ENCODE peak calls at places on chromosomes 1 and 21, in nine cellular contexts. F is transverse colon, X is left ventricle myocardium inferior, U is RWPE1, A is ascending aorta, R is pancreas, K is epithelial cell of prostate, S is substantia nigra, L is GM23338. T is an unnamed sample.

GRCh38 chr1:53473463-53473862 is 14.3 kb downstream of the DMRTB1 start:
- DNase-seq in R (no peak), A (no peak), L (no peak), X (no peak), K (no peak), S (no peak), F (no peak), U (no peak), T (no peak)

GRCh38 chr1:8712413-8713229 is 104.8 kb downstream of the RERE start:
- DNase-seq in S (no peak), F (no peak), U (peak; percentile 52), X (no peak), L (peak; percentile 82), A (no peak), K (no peak), R (no peak), T (no peak)

GRCh38 chr21:38646213-38646837 is 148.0 kb upstream of the ERG start:
- DNase-seq in X (no peak), A (peak; percentile 88), S (no peak), K (peak; percentile 97), F (no peak), R (no peak), U (peak; percentile 90), L (no peak), T (no peak)

GRCh38 chr1:10338047-10338446 is 60.8 kb upstream of the PGD start:
- DNase-seq in X (peak; percentile 40), U (peak; percentile 40), F (peak; percentile 23), S (peak; percentile 77), L (peak; percentile 77), K (no peak), A (no peak), R (no peak), T (no peak)

GRCh38 chr21:9837946-9838801 is 683.2 kb upstream of the TPTE start:
- DNase-seq in U (no peak), S (no peak), L (no peak), X (no peak), R (peak; percentile 23), A (no peak), F (no peak), K (no peak), T (peak; percentile 71)

GRCh38 chr21:45253633-45254556 is 33.8 kb downstream of the POFUT2 start:
- DNase-seq in K (no peak), S (no peak), A (no peak), F (no peak), L (no peak), X (no peak), U (no peak), R (no peak), T (no peak)

GRCh38 chr1:43704838-43705237 is 2.5 kb upstream of the ST3GAL3 start:
- DNase-seq in X (no peak), S (no peak), K (no peak), A (no peak), R (no peak), U (no peak), F (no peak), L (peak; percentile 17), T (no peak)

GRCh38 chr1:93338426-93338825 is 7.3 kb upstream of the DR1 start:
- DNase-seq in F (no peak), K (peak; percentile 16), S (no peak), X (no peak), L (no peak), U (peak; percentile 80), A (no peak), R (no peak), T (no peak)

GRCh38 chr1:220378571-220379302 is 106.5 kb upstream of the RAB3GAP2 start:
- DNase-seq in A (no peak), U (no peak), R (no peak), S (no peak), L (no peak), X (no peak), F (peak; percentile 65), K (no peak), T (no peak)

GRCh38 chr1:200372095-200372884 is 37.5 kb downstream of the ZNF281 start:
- DNase-seq in U (peak; percentile 87), L (peak; percentile 67), F (no peak), X (no peak), R (no peak), S (no peak), K (peak; percentile 50), A (no peak), T (no peak)
- H3K27ac ChIP-seq in U (peak overlapping the region; percentile 69), L (peak overlapping the region; percentile 30), F (no peak overlapping the region), X (no peak overlapping the region), R (peak overlapping the region; percentile 29), S (peak overlapping the region; percentile 93), K (peak overlapping the region; percentile 44), A (no peak overlapping the region), T (no peak overlapping the region)

DNA sequence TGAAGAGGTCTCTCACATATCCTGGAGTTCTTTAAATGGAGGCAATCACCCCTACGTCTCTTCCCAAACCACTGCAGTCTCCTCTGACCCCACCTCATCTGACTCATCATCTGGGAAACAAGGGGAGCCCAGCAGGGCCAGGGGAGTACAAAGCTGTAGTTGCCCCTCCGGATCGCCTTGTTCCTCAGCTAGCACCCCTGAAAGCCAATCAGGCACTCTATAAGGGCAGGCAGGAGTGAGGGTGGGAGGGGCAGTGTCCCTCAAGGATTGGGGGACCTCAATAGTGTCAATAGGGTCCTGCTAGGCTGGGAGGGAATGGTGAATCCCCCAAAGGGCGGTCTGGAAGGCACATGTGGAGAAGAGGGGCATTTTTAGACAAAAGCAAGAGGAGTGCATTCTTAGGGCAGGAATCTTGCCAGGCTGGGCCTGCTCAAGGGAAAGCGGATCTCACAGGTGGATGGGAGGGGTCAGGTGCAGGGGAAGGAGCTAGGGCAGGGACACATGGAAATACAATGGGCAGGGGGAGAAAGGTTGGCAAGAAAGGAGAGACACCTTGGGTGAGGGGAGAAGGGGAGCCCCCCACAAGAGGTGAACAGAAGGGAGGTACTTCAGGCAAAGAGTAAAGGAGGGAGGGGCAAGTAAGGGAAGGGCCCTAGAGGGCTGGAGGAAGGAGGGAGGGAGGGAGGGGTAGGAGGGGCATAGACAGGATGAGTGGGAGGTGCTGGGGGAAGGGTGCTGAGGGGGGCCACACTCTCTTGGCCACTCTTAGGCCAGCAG is 5.8 kb downstream of the SHISA4 start:
- DNase-seq in S (no peak), L (peak; percentile 57), K (no peak), U (no peak), F (no peak), X (no peak), R (no peak), A (no peak), T (no peak)
- H3K27ac ChIP-seq in S (peak overlapping the region; percentile 60), L (no peak overlapping the region), K (no peak overlapping the region), U (no peak overlapping the region), F (peak overlapping the region; percentile 9), X (no peak overlapping the region), R (no peak overlapping the region), A (peak overlapping the region; percentile 87), T (no peak overlapping the region)

GRCh38 chr1:12456979-12457378 is 161.0 kb downstream of the DHRS3 start:
- DNase-seq in U (no peak), F (no peak), L (no peak), S (no peak), K (no peak), X (no peak), A (peak; percentile 63), R (no peak), T (no peak)
- H3K27ac ChIP-seq in U (no peak overlapping the region), F (peak overlapping the region; percentile 44), L (peak overlapping the region; percentile 42), S (no peak overlapping the region), K (no peak overlapping the region), X (peak overlapping the region; percentile 79), A (peak overlapping the region; percentile 92), R (no peak overlapping the region), T (peak overlapping the region; percentile 44)

GRCh38 chr21:33234618-33235520 is 5.1 kb downstream of the IFNAR2 start:
- DNase-seq in A (no peak), U (no peak), R (no peak), F (no peak), K (no peak), X (no peak), L (peak; percentile 38), S (no peak), T (no peak)
- H3K27ac ChIP-seq in A (no peak overlapping the region), U (no peak overlapping the region), R (no peak overlapping the region), F (no peak overlapping the region), K (no peak overlapping the region), X (no peak overlapping the region), L (no peak overlapping the region), S (no peak overlapping the region), T (no peak overlapping the region)

GRCh38 chr1:163422738-163423404 is 101.1 kb downstream of the NUF2 start:
- DNase-seq in K (no peak), S (no peak), F (no peak), A (no peak), L (peak; percentile 10), R (no peak), U (no peak), X (no peak), T (no peak)
- H3K27ac ChIP-seq in K (no peak overlapping the region), S (no peak overlapping the region), F (no peak overlapping the region), A (no peak overlapping the region), L (no peak overlapping the region), R (no peak overlapping the region), U (no peak overlapping the region), X (no peak overlapping the region), T (no peak overlapping the region)

GRCh38 chr21:35256468-35256988 is 207.4 kb upstream of the RUNX1 start:
- DNase-seq in L (no peak), R (peak; percentile 88), X (peak; percentile 81), F (peak; percentile 78), U (peak; percentile 85), K (peak; percentile 94), S (peak; percentile 21), A (peak; percentile 89), T (peak; percentile 87)
- H3K27ac ChIP-seq in L (no peak overlapping the region), R (peak overlapping the region; percentile 87), X (peak overlapping the region; percentile 69), F (peak overlapping the region; percentile 68), U (peak overlapping the region; percentile 79), K (peak overlapping the region; percentile 94), S (no peak overlapping the region), A (no peak overlapping the region), T (peak overlapping the region; percentile 45)

GRCh38 chr1:157219182-157219581 is 81.0 kb upstream of the ETV3 start:
- DNase-seq in K (no peak), A (no peak), X (no peak), R (no peak), L (no peak), S (no peak), U (no peak), F (no peak), T (no peak)
- H3K27ac ChIP-seq in K (no peak overlapping the region), A (no peak overlapping the region), X (no peak overlapping the region), R (no peak overlapping the region), L (no peak overlapping the region), S (no peak overlapping the region), U (no peak overlapping the region), F (no peak overlapping the region), T (no peak overlapping the region)

GRCh38 chr1:117825414-117825813 is 104.0 kb downstream of the GDAP2 start:
- DNase-seq in U (no peak), A (no peak), S (no peak), R (no peak), K (no peak), F (no peak), X (peak; percentile 34), L (no peak), T (no peak)
- H3K27ac ChIP-seq in U (peak overlapping the region; percentile 27), A (peak overlapping the region; percentile 59), S (no peak overlapping the region), R (peak overlapping the region; percentile 40), K (no peak overlapping the region), F (no peak overlapping the region), X (peak overlapping the region; percentile 57), L (no peak overlapping the region), T (peak overlapping the region; percentile 58)